ENCODE peak calls at places on chromosomes 11 and 22, in five cellular contexts. N is bronchial epithelial cell; S is CD8-positive, alpha-beta memory T cell; R is HAP-1; B is adrenal gland. C is an unnamed sample.

GRCh38 chr11:72174299-72175070 is 17.5 kb upstream of the FOLR1 start:
- DNase-seq in R (no peak), B (no peak), S (no peak), N (peak), C (no peak)

GRCh38 chr11:122837528-122838346 is 563 bp upstream of the CRTAM start:
- DNase-seq in N (no peak), S (no peak), B (no peak), R (no peak), C (no peak)

GRCh38 chr11:102240502-102240901 is 76.8 kb upstream of the BIRC3 start:
- DNase-seq in S (no peak), R (no peak), N (no peak), B (no peak), C (no peak)

GRCh38 chr11:76209956-76210885 is 3.9 kb upstream of the WNT11 start:
- DNase-seq in R (no peak), B (peak), N (peak), S (peak), C (peak)

GRCh38 chr22:22196018-22196533 is 48.5 kb upstream of the VPREB1 start:
- DNase-seq in N (no peak), S (no peak), R (no peak), B (no peak), C (peak)

GRCh38 chr22:22042599-22043295 is 60.2 kb upstream of the TOP3B start:
- DNase-seq in B (no peak), S (no peak), R (no peak), N (no peak), C (no peak)

GRCh38 chr11:2150206-2150847 is 10.7 kb downstream of the INS start:
- DNase-seq in B (no peak), R (peak), N (peak), S (no peak), C (no peak)

GRCh38 chr22:40486962-40487602 is 116.7 kb downstream of the SGSM3 start:
- DNase-seq in R (no peak), N (peak), S (no peak), B (no peak), C (no peak)

GRCh38 chr22:39290724-39291161 is 28.7 kb downstream of the RPL3 start:
- DNase-seq in N (peak), S (no peak), R (no peak), B (peak), C (no peak)

GRCh38 chr22:40156001-40156516 is 21.7 kb upstream of the TNRC6B start:
- DNase-seq in S (no peak), B (peak), N (peak), R (peak), C (no peak)

GRCh38 chr11:17779861-17780594 is 45.4 kb downstream of the KCNC1 start:
- DNase-seq in B (no peak), N (no peak), R (no peak), S (no peak), C (no peak)
- H3K4me3 ChIP-seq in B (no peak), N (no peak), R (no peak), S (no peak), C (no peak)

GRCh38 chr22:24060375-24060788 is 49.3 kb downstream of the CABIN1 start:
- DNase-seq in R (no peak), N (peak), S (peak), B (peak), C (no peak)
- H3K4me3 ChIP-seq in R (no peak), N (no peak), S (no peak), B (no peak), C (no peak)

GRCh38 chr11:67071420-67072284 is 15.0 kb downstream of the RHOD start:
- DNase-seq in B (peak), N (no peak), S (peak), R (peak), C (peak)
- H3K4me3 ChIP-seq in B (no peak), N (no peak), S (no peak), R (no peak), C (no peak)

GRCh38 chr11:121588747-121589146 is 136.0 kb upstream of the SORL1-AS1 start:
- DNase-seq in R (no peak), S (no peak), B (no peak), N (no peak), C (no peak)
- H3K4me3 ChIP-seq in R (no peak), S (no peak), B (no peak), N (no peak), C (no peak)

DNA sequence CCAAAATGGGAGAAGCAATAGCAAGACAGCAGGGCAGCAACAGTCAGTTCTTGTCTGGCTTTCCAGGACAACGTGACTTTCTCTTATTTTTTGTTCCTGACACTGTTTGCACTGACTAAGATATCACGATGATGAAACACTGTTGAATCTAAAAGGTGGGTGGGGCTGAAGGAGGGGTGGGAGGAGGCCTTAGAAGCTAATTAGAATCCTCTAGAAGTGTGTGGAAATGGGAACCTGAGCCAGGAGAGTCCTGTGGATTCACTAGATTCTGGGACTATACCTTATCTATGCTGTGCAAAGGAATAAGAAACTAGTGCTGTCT is 300.3 kb downstream of the ST3GAL4 start:
- DNase-seq in B (peak), R (no peak), S (no peak), N (peak), C (no peak)
- H3K4me3 ChIP-seq in B (no peak), R (no peak), S (no peak), N (no peak), C (no peak)

DNA sequence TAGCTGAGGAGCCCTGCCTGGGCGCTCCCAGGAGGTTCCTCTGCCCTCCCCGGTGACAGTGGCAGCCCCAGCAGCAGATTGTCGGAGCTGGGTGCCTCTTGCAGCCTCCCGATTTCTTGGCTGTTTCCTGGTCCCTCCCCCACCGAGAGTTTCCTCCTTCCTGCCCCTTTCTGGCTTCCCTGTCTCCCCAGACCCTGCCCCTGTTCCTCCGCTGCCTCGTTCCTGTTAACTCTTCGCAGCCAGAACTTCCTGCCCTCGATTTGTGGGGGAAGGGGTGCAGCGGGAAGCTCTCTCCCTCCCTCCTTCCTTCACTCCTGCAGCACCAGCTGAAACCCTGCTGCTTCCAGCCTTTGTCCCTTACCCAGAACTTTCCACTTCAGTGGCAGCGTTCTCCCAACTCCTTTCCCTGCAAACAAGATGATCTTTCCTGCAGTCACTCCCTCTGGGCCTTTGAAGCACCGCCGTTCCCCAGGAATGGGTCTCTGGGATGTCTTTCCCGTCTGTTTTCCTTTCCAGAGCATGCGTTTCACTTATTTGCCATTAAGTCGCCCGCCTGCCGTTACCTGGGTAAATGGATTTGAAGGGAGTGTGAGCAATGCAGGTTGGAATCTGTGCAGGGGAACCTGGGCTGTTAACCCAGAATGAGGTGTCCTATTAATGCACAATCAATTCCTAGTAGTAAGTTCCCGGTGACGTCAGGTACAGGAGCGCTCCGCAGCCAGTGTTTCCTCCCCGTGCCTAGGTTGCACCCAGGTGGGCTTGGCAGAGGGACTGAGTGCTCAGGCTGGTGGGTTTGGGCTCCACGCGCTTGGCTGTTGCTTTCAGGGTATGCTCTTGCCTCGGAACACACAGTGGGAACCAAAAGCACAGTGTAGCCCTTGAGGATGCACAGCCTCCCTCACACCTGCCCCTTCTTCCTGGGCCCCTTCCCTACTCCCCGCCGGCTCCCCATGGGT is 4.3 kb downstream of the GRK2 start:
- DNase-seq in S (peak), B (peak), R (no peak), N (no peak), C (no peak)
- H3K4me3 ChIP-seq in S (peak), B (no peak), R (no peak), N (no peak), C (peak)